ENCODE peak calls at places on chromosomes 2 and 18, in five cellular contexts. Z is fibroblast of pulmonary artery; F is right lobe of liver; I is activated CD4-positive, CD25-positive, alpha-beta regulatory T cell treated with anti-CD3 and anti-CD28 coated beads, Interleukin-2, amount 50 U/mL, for 72 hours; N is neural crest cell. W is an unnamed sample.

GRCh38 chr2:48883661-48884060 is 128.1 kb upstream of the LHCGR start:
- DNase-seq in Z (no peak), F (no peak), I (no peak), N (no peak), W (no peak)

GRCh38 chr2:201886504-201886903 is 80.2 kb downstream of the CDK15 start:
- DNase-seq in Z (no peak), F (no peak), I (no peak), N (no peak), W (no peak)

GRCh38 chr2:128365217-128365905 is 46.7 kb upstream of the HS6ST1 start:
- DNase-seq in Z (no peak), F (no peak), I (no peak), N (no peak), W (no peak)

GRCh38 chr18:55968550-55968949 is 380.6 kb upstream of the TCF4 start:
- DNase-seq in Z (no peak), F (no peak), I (no peak), N (no peak), W (no peak)

GRCh38 chr2:43158259-43158880 is 68.0 kb downstream of the ZFP36L2 start:
- DNase-seq in Z (peak), F (peak), I (peak), N (no peak), W (no peak)

GRCh38 chr18:79682896-79683625 is 3.5 kb downstream of the CTDP1 start:
- DNase-seq in Z (no peak), F (no peak), I (no peak), N (no peak), W (no peak)

GRCh38 chr2:12816379-12817306 is 99.9 kb downstream of the TRIB2 start:
- DNase-seq in Z (peak), F (no peak), I (no peak), N (no peak), W (no peak)

GRCh38 chr2:20602803-20603202 is 48.1 kb downstream of the HS1BP3 start:
- DNase-seq in Z (no peak), F (no peak), I (no peak), N (no peak), W (no peak)

GRCh38 chr2:1741851-1742250 is 2.5 kb downstream of the PXDN start:
- DNase-seq in Z (no peak), F (peak), I (no peak), N (no peak), W (no peak)

GRCh38 chr2:100941646-100942240 is 60.3 kb upstream of the RPL31 start:
- DNase-seq in Z (peak), F (no peak), I (no peak), N (no peak), W (no peak)

GRCh38 chr2:157460384-157460837 is 16.5 kb upstream of the CYTIP start:
- DNase-seq in Z (no peak), F (no peak), I (no peak), N (no peak), W (no peak)

GRCh38 chr18:70920840-70921374 is 632.1 kb downstream of the SOCS6 start:
- DNase-seq in Z (no peak), F (no peak), I (no peak), N (no peak), W (no peak)

GRCh38 chr18:36559458-36559857 is 261.9 kb downstream of the FHOD3 start:
- DNase-seq in Z (no peak), F (no peak), I (no peak), N (no peak), W (no peak)

GRCh38 chr2:112034924-112035323 is 20.1 kb upstream of the TMEM87B start:
- DNase-seq in Z (no peak), F (no peak), I (no peak), N (no peak), W (no peak)

GRCh38 chr2:69462780-69463179 is 25.5 kb upstream of the NFU1 start:
- DNase-seq in Z (no peak), F (no peak), I (no peak), N (no peak), W (no peak)

GRCh38 chr18:59383831-59384230 is 24.8 kb upstream of the LMAN1 start:
- DNase-seq in Z (no peak), F (no peak), I (no peak), N (no peak), W (no peak)

GRCh38 chr2:139293992-139294548 is 513.9 kb upstream of the NXPH2 start:
- DNase-seq in Z (no peak), F (no peak), I (no peak), N (no peak), W (no peak)

GRCh38 chr18:9319333-9319732 is 15.2 kb upstream of the TWSG1 start:
- DNase-seq in Z (peak), F (no peak), I (no peak), N (no peak), W (no peak)

GRCh38 chr2:126933707-126934106 is 35.0 kb downstream of the TEX51 start:
- DNase-seq in Z (no peak), F (no peak), I (no peak), N (no peak), W (no peak)

GRCh38 chr2:70113396-70114100 is 26.3 kb downstream of the PCBP1 start:
- DNase-seq in Z (no peak), F (no peak), I (no peak), N (no peak), W (no peak)

GRCh38 chr2:219551863-219552381 is 8.1 kb downstream of the TMEM198 start:
- DNase-seq in Z (no peak), F (no peak), I (peak), N (no peak), W (no peak)

GRCh38 chr18:33404244-33404873 is 36.2 kb downstream of the CCDC178 start:
- DNase-seq in Z (peak), F (no peak), I (no peak), N (no peak), W (no peak)

GRCh38 chr18:11946756-11947155 is 34.6 kb upstream of the IMPA2 start:
- DNase-seq in Z (peak), F (peak), I (no peak), N (no peak), W (no peak)

GRCh38 chr18:49663755-49664085 is 101.9 kb downstream of the LIPG start:
- DNase-seq in Z (no peak), F (no peak), I (no peak), N (no peak), W (no peak)

GRCh38 chr2:196336206-196336605 is 164.8 kb upstream of the STK17B start:
- DNase-seq in Z (no peak), F (no peak), I (no peak), N (no peak), W (no peak)

GRCh38 chr18:32383040-32383819 is 87.5 kb downstream of the GAREM1 start:
- DNase-seq in Z (peak), F (no peak), I (no peak), N (no peak), W (no peak)

GRCh38 chr2:71943238-71944182 is 204.2 kb downstream of the CYP26B1 start:
- DNase-seq in Z (no peak), F (no peak), I (no peak), N (no peak), W (no peak)

GRCh38 chr2:206585335-206585734 is 57.0 kb upstream of the FAM237A start:
- DNase-seq in Z (peak), F (no peak), I (no peak), N (no peak), W (no peak)

GRCh38 chr2:95265182-95265581 is 9.1 kb upstream of the PROM2 start:
- DNase-seq in Z (no peak), F (no peak), I (no peak), N (no peak), W (no peak)

GRCh38 chr2:199303814-199304213 is 153.9 kb downstream of the SATB2 start:
- DNase-seq in Z (peak), F (no peak), I (no peak), N (no peak), W (no peak)

GRCh38 chr2:189628817-189629552 is 32.3 kb upstream of the ASNSD1 start:
- DNase-seq in Z (peak), F (no peak), I (no peak), N (no peak), W (no peak)

GRCh38 chr2:217356795-217357194 is 496.9 kb upstream of the TNP1 start:
- DNase-seq in Z (no peak), F (no peak), I (no peak), N (peak), W (no peak)

W was measured in iPS DF 19.7.